ENCODE peak calls at places on chromosome 22, in nine cellular contexts. One of them, this sample, is unnamed.

GRCh38 chr22:48100685-48101417 is 1338.4 kb downstream of the TBC1D22A start:
- DNase-seq in brain microvascular endothelial cell: no peak
- DNase-seq in upper lobe of right lung: no peak
- DNase-seq in pancreas: no peak
- DNase-seq in neural progenitor cell: no peak
- DNase-seq in AG10803: no peak
- DNase-seq in CD8-positive, alpha-beta T cell: no peak
- DNase-seq in fibroblast of mammary gland: no peak
- DNase-seq in tibial nerve: no peak
- DNase-seq in this sample: no peak

GRCh38 chr22:22023581-22024137 is 41.1 kb upstream of the TOP3B start:
- DNase-seq in brain microvascular endothelial cell: no peak
- DNase-seq in upper lobe of right lung: no peak
- DNase-seq in pancreas: no peak
- DNase-seq in neural progenitor cell: no peak
- DNase-seq in AG10803: no peak
- DNase-seq in CD8-positive, alpha-beta T cell: no peak
- DNase-seq in fibroblast of mammary gland: no peak
- DNase-seq in tibial nerve: no peak
- DNase-seq in this sample: no peak

GRCh38 chr22:38467904-38468760 is at the start of gene KDELR3:
- DNase-seq in brain microvascular endothelial cell: peak
- DNase-seq in upper lobe of right lung: peak
- DNase-seq in pancreas: peak
- DNase-seq in neural progenitor cell: peak
- DNase-seq in AG10803: peak
- DNase-seq in CD8-positive, alpha-beta T cell: peak
- DNase-seq in fibroblast of mammary gland: peak
- DNase-seq in tibial nerve: peak
- DNase-seq in this sample: no peak

GRCh38 chr22:19984201-19984753 is 32.3 kb downstream of the ARVCF start:
- DNase-seq in brain microvascular endothelial cell: peak
- DNase-seq in upper lobe of right lung: no peak
- DNase-seq in pancreas: peak
- DNase-seq in neural progenitor cell: no peak
- DNase-seq in AG10803: peak
- DNase-seq in CD8-positive, alpha-beta T cell: no peak
- DNase-seq in fibroblast of mammary gland: peak
- DNase-seq in tibial nerve: no peak
- DNase-seq in this sample: no peak

GRCh38 chr22:20983081-20983745 is 1.1 kb downstream of the LZTR1 start:
- DNase-seq in brain microvascular endothelial cell: no peak
- DNase-seq in upper lobe of right lung: no peak
- DNase-seq in pancreas: no peak
- DNase-seq in neural progenitor cell: no peak
- DNase-seq in AG10803: no peak
- DNase-seq in CD8-positive, alpha-beta T cell: no peak
- DNase-seq in fibroblast of mammary gland: no peak
- DNase-seq in tibial nerve: no peak
- DNase-seq in this sample: no peak

GRCh38 chr22:27554106-27554814 is 247.3 kb downstream of the MN1 start:
- DNase-seq in brain microvascular endothelial cell: no peak
- DNase-seq in upper lobe of right lung: no peak
- DNase-seq in pancreas: no peak
- DNase-seq in neural progenitor cell: peak
- DNase-seq in AG10803: peak
- DNase-seq in CD8-positive, alpha-beta T cell: no peak
- DNase-seq in fibroblast of mammary gland: peak
- DNase-seq in tibial nerve: no peak
- DNase-seq in this sample: no peak

GRCh38 chr22:37985050-37985585 is 763 bp upstream of the SOX10 start:
- DNase-seq in brain microvascular endothelial cell: no peak
- DNase-seq in upper lobe of right lung: no peak
- DNase-seq in pancreas: no peak
- DNase-seq in neural progenitor cell: no peak
- DNase-seq in AG10803: no peak
- DNase-seq in CD8-positive, alpha-beta T cell: no peak
- DNase-seq in fibroblast of mammary gland: no peak
- DNase-seq in tibial nerve: no peak
- DNase-seq in this sample: no peak

GRCh38 chr22:16562711-16563554 is 29.7 kb downstream of the CCT8L2 start:
- DNase-seq in brain microvascular endothelial cell: no peak
- DNase-seq in upper lobe of right lung: no peak
- DNase-seq in pancreas: peak
- DNase-seq in neural progenitor cell: no peak
- DNase-seq in AG10803: no peak
- DNase-seq in CD8-positive, alpha-beta T cell: no peak
- DNase-seq in fibroblast of mammary gland: no peak
- DNase-seq in tibial nerve: no peak
- DNase-seq in this sample: no peak

GRCh38 chr22:18992543-18993198 is 56.6 kb upstream of the PRODH start:
- DNase-seq in brain microvascular endothelial cell: no peak
- DNase-seq in upper lobe of right lung: no peak
- DNase-seq in pancreas: no peak
- DNase-seq in neural progenitor cell: no peak
- DNase-seq in AG10803: no peak
- DNase-seq in CD8-positive, alpha-beta T cell: no peak
- DNase-seq in fibroblast of mammary gland: no peak
- DNase-seq in tibial nerve: no peak
- DNase-seq in this sample: no peak

GRCh38 chr22:27218012-27218483 is 560.7 kb downstream of the MIAT start:
- DNase-seq in brain microvascular endothelial cell: no peak
- DNase-seq in upper lobe of right lung: no peak
- DNase-seq in pancreas: no peak
- DNase-seq in neural progenitor cell: no peak
- DNase-seq in AG10803: peak
- DNase-seq in CD8-positive, alpha-beta T cell: no peak
- DNase-seq in fibroblast of mammary gland: no peak
- DNase-seq in tibial nerve: no peak
- DNase-seq in this sample: no peak

GRCh38 chr22:41009222-41009948 is 58.2 kb downstream of the RBX1 start:
- DNase-seq in brain microvascular endothelial cell: no peak
- DNase-seq in upper lobe of right lung: peak
- DNase-seq in pancreas: no peak
- DNase-seq in neural progenitor cell: no peak
- DNase-seq in AG10803: peak
- DNase-seq in CD8-positive, alpha-beta T cell: no peak
- DNase-seq in fibroblast of mammary gland: peak
- DNase-seq in tibial nerve: no peak
- DNase-seq in this sample: no peak

GRCh38 chr22:37505989-37506388 is 13.2 kb downstream of the CARD10 start:
- DNase-seq in brain microvascular endothelial cell: no peak
- DNase-seq in upper lobe of right lung: peak
- DNase-seq in pancreas: no peak
- DNase-seq in neural progenitor cell: no peak
- DNase-seq in AG10803: no peak
- DNase-seq in CD8-positive, alpha-beta T cell: no peak
- DNase-seq in fibroblast of mammary gland: no peak
- DNase-seq in tibial nerve: no peak
- DNase-seq in this sample: no peak

GRCh38 chr22:48431536-48432315 is 1395.9 kb downstream of the BRD1 start:
- DNase-seq in brain microvascular endothelial cell: no peak
- DNase-seq in upper lobe of right lung: peak
- DNase-seq in pancreas: no peak
- DNase-seq in neural progenitor cell: no peak
- DNase-seq in AG10803: no peak
- DNase-seq in CD8-positive, alpha-beta T cell: no peak
- DNase-seq in fibroblast of mammary gland: no peak
- DNase-seq in tibial nerve: no peak
- DNase-seq in this sample: no peak

GRCh38 chr22:17974087-17974486 is 50.3 kb downstream of the MICAL3 start:
- DNase-seq in brain microvascular endothelial cell: no peak
- DNase-seq in upper lobe of right lung: no peak
- DNase-seq in pancreas: no peak
- DNase-seq in neural progenitor cell: no peak
- DNase-seq in AG10803: peak
- DNase-seq in CD8-positive, alpha-beta T cell: no peak
- DNase-seq in fibroblast of mammary gland: no peak
- DNase-seq in tibial nerve: no peak
- DNase-seq in this sample: no peak

GRCh38 chr22:36653316-36653715 is 50.2 kb downstream of the CACNG2 start:
- DNase-seq in brain microvascular endothelial cell: no peak
- DNase-seq in upper lobe of right lung: no peak
- DNase-seq in pancreas: no peak
- DNase-seq in neural progenitor cell: no peak
- DNase-seq in AG10803: no peak
- DNase-seq in CD8-positive, alpha-beta T cell: no peak
- DNase-seq in fibroblast of mammary gland: no peak
- DNase-seq in tibial nerve: no peak
- DNase-seq in this sample: no peak

GRCh38 chr22:29820941-29821789 is 16.9 kb downstream of the ASCC2 start:
- DNase-seq in brain microvascular endothelial cell: peak
- DNase-seq in upper lobe of right lung: peak
- DNase-seq in pancreas: no peak
- DNase-seq in neural progenitor cell: no peak
- DNase-seq in AG10803: peak
- DNase-seq in CD8-positive, alpha-beta T cell: no peak
- DNase-seq in fibroblast of mammary gland: peak
- DNase-seq in tibial nerve: peak
- DNase-seq in this sample: no peak

DNA sequence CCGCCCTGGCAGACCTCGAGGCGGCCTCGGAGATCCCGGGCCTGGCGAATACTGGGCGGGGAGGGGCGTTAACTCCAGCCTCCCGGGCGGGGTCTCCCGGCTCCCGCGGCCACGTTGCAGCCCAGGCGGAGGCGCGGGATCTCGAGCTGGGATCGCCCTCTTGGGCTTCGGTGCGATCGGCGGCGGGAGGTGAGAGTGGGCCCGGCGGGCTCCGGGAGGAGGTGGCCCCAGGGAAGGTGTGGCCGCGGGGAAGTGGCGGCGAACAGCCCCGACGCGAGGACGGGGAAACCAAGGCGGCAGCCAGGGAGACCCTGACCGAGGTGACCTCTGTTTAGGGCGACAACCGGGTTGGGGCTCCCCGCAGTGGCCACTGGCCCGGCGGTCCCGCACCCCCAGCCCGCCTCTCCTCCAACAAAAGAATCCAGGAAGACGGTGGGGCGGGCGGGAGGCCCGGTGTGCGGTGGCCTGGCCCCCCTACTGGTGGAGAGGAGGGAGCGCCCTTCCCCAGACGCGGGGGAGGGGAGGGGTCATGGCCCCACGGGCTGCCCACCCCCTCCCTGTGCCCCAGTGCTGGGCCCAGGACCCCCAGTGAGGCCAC is at the start of gene PHETA2:
- DNase-seq in brain microvascular endothelial cell: no peak
- DNase-seq in upper lobe of right lung: peak
- DNase-seq in pancreas: peak
- DNase-seq in neural progenitor cell: peak
- DNase-seq in AG10803: peak
- DNase-seq in CD8-positive, alpha-beta T cell: peak
- DNase-seq in fibroblast of mammary gland: peak
- DNase-seq in tibial nerve: no peak
- DNase-seq in this sample: no peak
- TF ChIP-seq CTCF in brain microvascular endothelial cell: peak
- TF ChIP-seq CTCF in upper lobe of right lung: peak
- TF ChIP-seq CTCF in pancreas: peak
- TF ChIP-seq CTCF in neural progenitor cell: peak
- TF ChIP-seq CTCF in AG10803: peak
- TF ChIP-seq CTCF in CD8-positive, alpha-beta T cell: no peak
- TF ChIP-seq CTCF in fibroblast of mammary gland: peak
- TF ChIP-seq CTCF in tibial nerve: peak
- TF ChIP-seq CTCF in this sample: peak

GRCh38 chr22:45731041-45731797 is 59.6 kb downstream of the ATXN10 start:
- DNase-seq in brain microvascular endothelial cell: peak
- DNase-seq in upper lobe of right lung: no peak
- DNase-seq in pancreas: no peak
- DNase-seq in neural progenitor cell: peak
- DNase-seq in AG10803: peak
- DNase-seq in CD8-positive, alpha-beta T cell: no peak
- DNase-seq in fibroblast of mammary gland: no peak
- DNase-seq in tibial nerve: no peak
- DNase-seq in this sample: no peak

GRCh38 chr22:45735273-45735672 is 63.6 kb downstream of the ATXN10 start:
- DNase-seq in brain microvascular endothelial cell: no peak
- DNase-seq in upper lobe of right lung: no peak
- DNase-seq in pancreas: no peak
- DNase-seq in neural progenitor cell: no peak
- DNase-seq in AG10803: no peak
- DNase-seq in CD8-positive, alpha-beta T cell: no peak
- DNase-seq in fibroblast of mammary gland: no peak
- DNase-seq in tibial nerve: no peak
- DNase-seq in this sample: no peak

GRCh38 chr22:45726081-45726480 is 54.4 kb downstream of the ATXN10 start:
- DNase-seq in brain microvascular endothelial cell: no peak
- DNase-seq in upper lobe of right lung: no peak
- DNase-seq in pancreas: no peak
- DNase-seq in neural progenitor cell: no peak
- DNase-seq in AG10803: no peak
- DNase-seq in CD8-positive, alpha-beta T cell: no peak
- DNase-seq in fibroblast of mammary gland: no peak
- DNase-seq in tibial nerve: no peak
- DNase-seq in this sample: no peak

GRCh38 chr22:45731798-45732495 is 60.3 kb downstream of the ATXN10 start:
- DNase-seq in brain microvascular endothelial cell: no peak
- DNase-seq in upper lobe of right lung: no peak
- DNase-seq in pancreas: no peak
- DNase-seq in neural progenitor cell: peak
- DNase-seq in AG10803: peak
- DNase-seq in CD8-positive, alpha-beta T cell: no peak
- DNase-seq in fibroblast of mammary gland: peak
- DNase-seq in tibial nerve: no peak
- DNase-seq in this sample: no peak
- TF ChIP-seq CTCF in brain microvascular endothelial cell: peak
- TF ChIP-seq CTCF in upper lobe of right lung: peak
- TF ChIP-seq CTCF in pancreas: no peak
- TF ChIP-seq CTCF in neural progenitor cell: peak
- TF ChIP-seq CTCF in AG10803: peak
- TF ChIP-seq CTCF in CD8-positive, alpha-beta T cell: no peak
- TF ChIP-seq CTCF in fibroblast of mammary gland: peak
- TF ChIP-seq CTCF in tibial nerve: no peak
- TF ChIP-seq CTCF in this sample: peak

GRCh38 chr22:39601180-39601535 is 30.6 kb downstream of the CACNA1I start:
- DNase-seq in brain microvascular endothelial cell: no peak
- DNase-seq in upper lobe of right lung: no peak
- DNase-seq in pancreas: no peak
- DNase-seq in neural progenitor cell: no peak
- DNase-seq in AG10803: no peak
- DNase-seq in CD8-positive, alpha-beta T cell: no peak
- DNase-seq in fibroblast of mammary gland: no peak
- DNase-seq in tibial nerve: no peak
- DNase-seq in this sample: no peak
- TF ChIP-seq CTCF in brain microvascular endothelial cell: no peak
- TF ChIP-seq CTCF in upper lobe of right lung: no peak
- TF ChIP-seq CTCF in pancreas: no peak
- TF ChIP-seq CTCF in neural progenitor cell: no peak
- TF ChIP-seq CTCF in AG10803: no peak
- TF ChIP-seq CTCF in CD8-positive, alpha-beta T cell: no peak
- TF ChIP-seq CTCF in fibroblast of mammary gland: no peak
- TF ChIP-seq CTCF in tibial nerve: no peak
- TF ChIP-seq CTCF in this sample: no peak

DNA sequence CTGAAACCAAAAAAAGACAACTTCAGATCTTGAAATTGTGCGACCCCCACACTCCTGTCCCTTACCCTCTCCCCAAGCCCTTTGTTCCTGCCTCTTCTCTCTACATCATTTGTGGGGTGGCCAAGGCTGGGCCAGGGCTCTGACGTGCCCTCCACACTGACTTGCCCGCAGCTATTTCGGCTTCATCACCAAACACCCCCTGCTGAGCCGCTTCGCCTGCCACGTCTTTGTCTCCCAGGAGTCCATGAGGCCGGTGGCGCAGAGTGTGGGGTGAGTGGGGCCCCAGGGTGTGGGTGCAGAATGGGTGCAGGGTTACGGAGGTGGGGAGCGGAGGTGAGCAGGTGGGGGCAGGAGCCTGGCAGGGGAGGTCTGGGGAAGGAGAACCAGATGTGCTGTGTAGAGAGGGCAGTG is 9.5 kb downstream of the MAPK8IP2 start:
- DNase-seq in brain microvascular endothelial cell: no peak
- DNase-seq in upper lobe of right lung: no peak
- DNase-seq in pancreas: no peak
- DNase-seq in neural progenitor cell: no peak
- DNase-seq in AG10803: no peak
- DNase-seq in CD8-positive, alpha-beta T cell: no peak
- DNase-seq in fibroblast of mammary gland: no peak
- DNase-seq in tibial nerve: no peak
- DNase-seq in this sample: no peak
- TF ChIP-seq CTCF in brain microvascular endothelial cell: no peak
- TF ChIP-seq CTCF in upper lobe of right lung: no peak
- TF ChIP-seq CTCF in pancreas: no peak
- TF ChIP-seq CTCF in neural progenitor cell: no peak
- TF ChIP-seq CTCF in AG10803: no peak
- TF ChIP-seq CTCF in CD8-positive, alpha-beta T cell: no peak
- TF ChIP-seq CTCF in fibroblast of mammary gland: no peak
- TF ChIP-seq CTCF in tibial nerve: no peak
- TF ChIP-seq CTCF in this sample: no peak